ENCODE peak calls at places on chromosomes 13 and 19, in six cellular contexts. D is aorta; Q is activated CD8-positive, alpha-beta memory T cell treated with anti-CD3 and anti-CD28 coated beads for 1 hour; C is activated CD8-positive, alpha-beta T cell treated with anti-CD3 and anti-CD28 coated beads, Interleukin-2, amount 10 ng/mL, durations not matched to agents 7 days and 5 days; Y is neural crest cell; L is GM03348. F is an unnamed sample.

GRCh38 chr19:31220540-31220939 is 128.7 kb downstream of the TSHZ3 start:
- DNase-seq in Y (no peak), Q (no peak), D (no peak), L (no peak), C (peak), F (no peak)

GRCh38 chr19:45455707-45456499 is 11.9 kb upstream of the FOSB start:
- DNase-seq in D (peak), Y (no peak), L (peak), Q (no peak), C (peak), F (peak)

GRCh38 chr13:99045396-99045795 is 67.5 kb upstream of the DOCK9 start:
- DNase-seq in L (no peak), C (no peak), Q (no peak), D (no peak), Y (no peak), F (peak)

GRCh38 chr19:48244289-48244688 is 11.4 kb downstream of the CARD8 start:
- DNase-seq in C (peak), L (no peak), D (no peak), Q (peak), Y (no peak), F (no peak)

GRCh38 chr13:75101997-75102720 is 379.8 kb downstream of the TBC1D4 start:
- DNase-seq in C (no peak), Q (no peak), L (peak), Y (no peak), D (no peak), F (no peak)

GRCh38 chr13:74290324-74290773 is 156.1 kb upstream of the KLF12 start:
- DNase-seq in L (peak), Y (peak), D (no peak), C (peak), Q (no peak), F (peak)

GRCh38 chr19:18789883-18790565 is 1.1 kb downstream of the COMP start:
- DNase-seq in D (no peak), C (no peak), L (peak), Y (no peak), Q (no peak), F (no peak)

GRCh38 chr13:73467103-73467502 is 408.3 kb downstream of the KLF5 start:
- DNase-seq in Y (no peak), C (no peak), Q (no peak), D (no peak), L (peak), F (no peak)

GRCh38 chr13:94494021-94494420 is 14.5 kb upstream of the DCT start:
- DNase-seq in D (no peak), Y (no peak), Q (no peak), C (no peak), L (no peak), F (no peak)

GRCh38 chr19:33391631-33392249 is 18.2 kb downstream of the CEBPG start:
- DNase-seq in Q (no peak), L (no peak), Y (no peak), C (no peak), D (no peak), F (no peak)

GRCh38 chr19:7401694-7402093 is 53.0 kb downstream of the ARHGEF18 start:
- DNase-seq in C (no peak), Q (no peak), L (no peak), Y (no peak), D (no peak), F (no peak)

GRCh38 chr13:30829145-30829544 is 76.9 kb upstream of the MEDAG start:
- DNase-seq in Q (no peak), D (no peak), C (no peak), Y (no peak), L (peak), F (peak)

GRCh38 chr13:114097504-114097892 is 34.9 kb downstream of the RASA3 start:
- DNase-seq in D (peak), Y (no peak), C (no peak), L (no peak), Q (no peak), F (no peak)

GRCh38 chr13:60019119-60019993 is 144.4 kb downstream of the DIAPH3 start:
- DNase-seq in L (peak), C (no peak), Q (no peak), D (no peak), Y (no peak), F (no peak)

GRCh38 chr19:17762505-17763229 is 11.4 kb downstream of the FCHO1 start:
- DNase-seq in Y (peak), C (no peak), Q (no peak), D (peak), L (peak), F (peak)

GRCh38 chr19:3065675-3066357 is 3.5 kb upstream of the TLE5 start:
- DNase-seq in D (no peak), Q (no peak), C (no peak), L (no peak), Y (no peak), F (peak)

GRCh38 chr19:2118438-2118837 is 21.7 kb downstream of the IZUMO4 start:
- DNase-seq in Q (no peak), L (no peak), C (no peak), Y (no peak), D (no peak), F (no peak)

GRCh38 chr19:46728693-46729339 is 11.9 kb upstream of the PRKD2 start:
- DNase-seq in L (peak), Q (peak), Y (peak), C (peak), D (peak), F (no peak)

GRCh38 chr19:5916201-5916708 is 2.2 kb downstream of the CAPS start:
- DNase-seq in L (no peak), C (no peak), D (peak), Q (no peak), Y (no peak), F (no peak)

GRCh38 chr19:46924874-46925547 is 64.2 kb downstream of the ARHGAP35 start:
- DNase-seq in C (peak), L (no peak), Y (no peak), D (no peak), Q (no peak), F (no peak)

GRCh38 chr13:50098693-50099092 is 83.4 kb downstream of the KCNRG start:
- DNase-seq in C (no peak), L (no peak), Y (no peak), Q (no peak), D (no peak), F (no peak)

GRCh38 chr13:113929628-113930615 is 44.0 kb downstream of the C13orf46 start:
- DNase-seq in C (no peak), Y (no peak), Q (no peak), L (no peak), D (peak), F (peak)

GRCh38 chr13:98570929-98571372 is 6.0 kb downstream of the STK24 start:
- DNase-seq in Y (no peak), D (no peak), Q (no peak), C (peak), L (no peak), F (peak)

GRCh38 chr13:90717451-90717936 is 630.0 kb upstream of the MIR17HG start:
- DNase-seq in C (no peak), L (peak), Y (no peak), Q (no peak), D (no peak), F (peak)

GRCh38 chr19:52786078-52786463 is 520 bp downstream of the ZNF600 start:
- DNase-seq in D (no peak), C (no peak), Q (no peak), L (peak), Y (no peak), F (no peak)

GRCh38 chr19:52735734-52736133 is 890 bp upstream of the ZNF611 start:
- DNase-seq in Q (no peak), L (peak), D (peak), C (peak), Y (peak), F (no peak)

F was measured in SJSA1.